ENCODE peak calls at places on chromosomes 6 and 20, in six cellular contexts. One of them, this sample, is unnamed.

GRCh38 chr20:46348972-46349741 is 40.9 kb upstream of the CDH22 start:
- DNase-seq in lower leg skin: peak; percentile 91
- DNase-seq in GM13977: peak; percentile 68
- DNase-seq in adrenal gland: peak; percentile 74
- DNase-seq in osteocyte: no peak
- DNase-seq in Peyer's patch: peak; percentile 33
- DNase-seq in this sample: no peak

GRCh38 chr6:37173573-37174195 is 3.7 kb downstream of the PIM1 start:
- DNase-seq in lower leg skin: peak; percentile 77
- DNase-seq in GM13977: no peak
- DNase-seq in adrenal gland: no peak
- DNase-seq in osteocyte: no peak
- DNase-seq in Peyer's patch: no peak
- DNase-seq in this sample: no peak

GRCh38 chr6:10659697-10660348 is 34.6 kb downstream of the C6orf52 start:
- DNase-seq in lower leg skin: no peak
- DNase-seq in GM13977: no peak
- DNase-seq in adrenal gland: peak; percentile 15
- DNase-seq in osteocyte: peak; percentile 85
- DNase-seq in Peyer's patch: no peak
- DNase-seq in this sample: no peak

GRCh38 chr6:133368664-133369063 is 127.5 kb downstream of the EYA4 start:
- DNase-seq in lower leg skin: no peak
- DNase-seq in GM13977: no peak
- DNase-seq in adrenal gland: no peak
- DNase-seq in osteocyte: no peak
- DNase-seq in Peyer's patch: no peak
- DNase-seq in this sample: peak; percentile 68

GRCh38 chr6:52503344-52503747 is 73.5 kb downstream of the TRAM2 start:
- DNase-seq in lower leg skin: no peak
- DNase-seq in GM13977: no peak
- DNase-seq in adrenal gland: no peak
- DNase-seq in osteocyte: no peak
- DNase-seq in Peyer's patch: no peak
- DNase-seq in this sample: no peak

GRCh38 chr6:13038315-13039261 is 289.7 kb downstream of the TBC1D7 start:
- DNase-seq in lower leg skin: no peak
- DNase-seq in GM13977: no peak
- DNase-seq in adrenal gland: peak; percentile 33
- DNase-seq in osteocyte: no peak
- DNase-seq in Peyer's patch: no peak
- DNase-seq in this sample: no peak

GRCh38 chr6:144581807-144582537 is 296.8 kb downstream of the UTRN start:
- DNase-seq in lower leg skin: no peak
- DNase-seq in GM13977: peak; percentile 5
- DNase-seq in adrenal gland: no peak
- DNase-seq in osteocyte: no peak
- DNase-seq in Peyer's patch: no peak
- DNase-seq in this sample: no peak

GRCh38 chr6:75479712-75480111 is 13.9 kb downstream of the FILIP1 start:
- DNase-seq in lower leg skin: no peak
- DNase-seq in GM13977: no peak
- DNase-seq in adrenal gland: no peak
- DNase-seq in osteocyte: no peak
- DNase-seq in Peyer's patch: no peak
- DNase-seq in this sample: no peak

GRCh38 chr6:169618526-169619490 is 83.0 kb downstream of the WDR27 start:
- DNase-seq in lower leg skin: no peak
- DNase-seq in GM13977: no peak
- DNase-seq in adrenal gland: no peak
- DNase-seq in osteocyte: peak; percentile 30
- DNase-seq in Peyer's patch: no peak
- DNase-seq in this sample: no peak

GRCh38 chr6:36727491-36728021 is 29.9 kb downstream of the RAB44 start:
- DNase-seq in lower leg skin: no peak
- DNase-seq in GM13977: no peak
- DNase-seq in adrenal gland: no peak
- DNase-seq in osteocyte: no peak
- DNase-seq in Peyer's patch: no peak
- DNase-seq in this sample: no peak

GRCh38 chr6:42963855-42964605 is 3.5 kb downstream of the GNMT start:
- DNase-seq in lower leg skin: no peak
- DNase-seq in GM13977: no peak
- DNase-seq in adrenal gland: peak; percentile 40
- DNase-seq in osteocyte: no peak
- DNase-seq in Peyer's patch: no peak
- DNase-seq in this sample: peak; percentile 31

GRCh38 chr6:22231616-22232015 is 65.2 kb downstream of the PRL start:
- DNase-seq in lower leg skin: no peak
- DNase-seq in GM13977: no peak
- DNase-seq in adrenal gland: no peak
- DNase-seq in osteocyte: no peak
- DNase-seq in Peyer's patch: no peak
- DNase-seq in this sample: no peak

GRCh38 chr20:39676236-39676635 is 714.1 kb downstream of the DHX35 start:
- DNase-seq in lower leg skin: no peak
- DNase-seq in GM13977: no peak
- DNase-seq in adrenal gland: no peak
- DNase-seq in osteocyte: no peak
- DNase-seq in Peyer's patch: no peak
- DNase-seq in this sample: no peak

GRCh38 chr6:8301502-8301901 is 133.8 kb downstream of the SLC35B3 start:
- DNase-seq in lower leg skin: no peak
- DNase-seq in GM13977: no peak
- DNase-seq in adrenal gland: no peak
- DNase-seq in osteocyte: no peak
- DNase-seq in Peyer's patch: no peak
- DNase-seq in this sample: no peak

GRCh38 chr20:63519765-63520593 is 586 bp upstream of the PPDPF start:
- DNase-seq in lower leg skin: no peak
- DNase-seq in GM13977: peak; percentile 84
- DNase-seq in adrenal gland: no peak
- DNase-seq in osteocyte: no peak
- DNase-seq in Peyer's patch: peak; percentile 67
- DNase-seq in this sample: no peak

GRCh38 chr6:158654498-158654897 is 4.6 kb downstream of the SYTL3 start:
- DNase-seq in lower leg skin: peak; percentile 85
- DNase-seq in GM13977: no peak
- DNase-seq in adrenal gland: peak; percentile 91
- DNase-seq in osteocyte: no peak
- DNase-seq in Peyer's patch: peak; percentile 36
- DNase-seq in this sample: no peak

GRCh38 chr6:160054913-160055312 is 66.7 kb upstream of the SLC22A1 start:
- DNase-seq in lower leg skin: no peak
- DNase-seq in GM13977: no peak
- DNase-seq in adrenal gland: no peak
- DNase-seq in osteocyte: no peak
- DNase-seq in Peyer's patch: no peak
- DNase-seq in this sample: no peak

GRCh38 chr6:120608826-120609225 is 725.5 kb downstream of the TBC1D32 start:
- DNase-seq in lower leg skin: no peak
- DNase-seq in GM13977: no peak
- DNase-seq in adrenal gland: no peak
- DNase-seq in osteocyte: no peak
- DNase-seq in Peyer's patch: no peak
- DNase-seq in this sample: no peak